ENCODE peak calls at places on chromosome 7, in ten cellular contexts. R is body of pancreas, W is WERI-Rb-1, Q is PC-9, Y is neural crest cell, D is upper lobe of right lung, A is cardiac fibroblast, L is choroid plexus epithelial cell, X is foreskin fibroblast, K is fibroblast of mammary gland. M is an unnamed sample.
A peak's percentile ranks its signal among the peaks of the same experiment; 100 is the strongest.

GRCh38 chr7:92133133-92133736 is 1.0 kb downstream of the CYP51A1 start:
- DNase-seq in L (no peak), R (no peak), Y (no peak), K (no peak), X (no peak), Q (no peak), W (no peak), A (peak; percentile 15), D (no peak), M (no peak)

GRCh38 chr7:230274-230673 is 37.9 kb downstream of the FAM20C start:
- DNase-seq in D (no peak), L (no peak), X (no peak), A (no peak), R (no peak), Q (no peak), W (no peak), K (no peak), Y (no peak), M (no peak)

GRCh38 chr7:37234928-37235327 is 213.7 kb downstream of the ELMO1 start:
- DNase-seq in W (peak; percentile 23), K (no peak), R (no peak), D (no peak), L (peak; percentile 21), A (peak; percentile 24), Q (no peak), Y (no peak), X (no peak), M (peak; percentile 22)

GRCh38 chr7:149220534-149220933 is 18.9 kb upstream of the ZNF212 start:
- DNase-seq in R (no peak), X (peak; percentile 51), A (peak; percentile 56), Y (no peak), L (peak; percentile 46), K (peak; percentile 65), W (no peak), Q (no peak), D (no peak), M (no peak)

GRCh38 chr7:2017483-2017891 is 215.3 kb downstream of the MAD1L1 start:
- DNase-seq in D (no peak), W (no peak), X (no peak), R (no peak), A (no peak), L (no peak), K (no peak), Q (no peak), Y (no peak), M (no peak)

GRCh38 chr7:155804897-155805825 is 7.1 kb downstream of the SHH start:
- DNase-seq in K (peak; percentile 59), R (peak; percentile 48), L (peak; percentile 80), D (peak; percentile 89), A (peak; percentile 76), X (peak; percentile 69), W (peak; percentile 80), Q (no peak), Y (peak; percentile 87), M (peak; percentile 85)

GRCh38 chr7:129496653-129497052 is 5.7 kb upstream of the SMKR1 start:
- DNase-seq in K (no peak), A (no peak), Q (no peak), R (no peak), W (no peak), Y (no peak), X (no peak), L (no peak), D (no peak), M (no peak)

GRCh38 chr7:1085266-1085665 is 2.6 kb upstream of the GPER1 start:
- DNase-seq in X (no peak), W (no peak), A (no peak), Q (no peak), Y (no peak), K (no peak), D (no peak), R (no peak), L (no peak), M (no peak)

GRCh38 chr7:12647364-12648219 is 39.8 kb upstream of the ARL4A start:
- DNase-seq in K (peak; percentile 42), L (peak; percentile 37), Y (no peak), R (peak; percentile 22), Q (peak; percentile 92), D (no peak), A (no peak), X (peak; percentile 43), W (no peak), M (no peak)

GRCh38 chr7:28595779-28596178 is 183.5 kb downstream of the CREB5 start:
- DNase-seq in A (no peak), R (no peak), Q (no peak), K (peak; percentile 2), L (no peak), W (no peak), X (no peak), Y (no peak), D (no peak), M (no peak)

GRCh38 chr7:15042285-15042684 is 139.7 kb upstream of the DGKB start:
- DNase-seq in L (no peak), Y (no peak), Q (no peak), R (no peak), D (no peak), X (no peak), A (no peak), K (no peak), W (no peak), M (no peak)

GRCh38 chr7:50792342-50793114 is 9.8 kb upstream of the GRB10 start:
- DNase-seq in K (peak; percentile 49), R (peak; percentile 33), Q (peak; percentile 61), Y (peak; percentile 32), W (peak; percentile 16), X (peak; percentile 39), D (peak; percentile 68), L (peak; percentile 76), A (peak; percentile 63), M (no peak)

GRCh38 chr7:17706734-17707133 is 233.6 kb downstream of the SNX13 start:
- DNase-seq in W (peak; percentile 62), X (peak; percentile 51), Y (peak; percentile 48), K (peak; percentile 78), A (peak; percentile 84), D (no peak), Q (peak; percentile 61), R (peak; percentile 38), L (peak; percentile 89), M (peak; percentile 37)

GRCh38 chr7:151539055-151539714 is 19.5 kb upstream of the RHEB start:
- DNase-seq in D (no peak), X (no peak), W (peak; percentile 21), L (peak; percentile 56), A (no peak), R (no peak), K (no peak), Q (no peak), Y (peak; percentile 53), M (no peak)

GRCh38 chr7:26603631-26604030 is 260.8 kb downstream of the SKAP2 start:
- DNase-seq in D (no peak), X (no peak), Y (no peak), W (no peak), L (peak; percentile 9), A (no peak), K (peak; percentile 52), Q (peak; percentile 99), R (no peak), M (no peak)

GRCh38 chr7:148527717-148528168 is 62.8 kb upstream of the C7orf33 start:
- DNase-seq in A (peak; percentile 82), X (peak; percentile 18), Q (peak; percentile 76), D (peak; percentile 79), Y (peak; percentile 70), L (peak; percentile 91), K (peak; percentile 93), R (peak; percentile 74), W (peak; percentile 90), M (peak; percentile 69)

GRCh38 chr7:132977234-132977633 is 104.7 kb downstream of the CHCHD3 start:
- DNase-seq in K (no peak), D (no peak), Q (no peak), X (no peak), Y (no peak), W (no peak), R (no peak), A (peak; percentile 7), L (peak; percentile 25), M (no peak)

DNA sequence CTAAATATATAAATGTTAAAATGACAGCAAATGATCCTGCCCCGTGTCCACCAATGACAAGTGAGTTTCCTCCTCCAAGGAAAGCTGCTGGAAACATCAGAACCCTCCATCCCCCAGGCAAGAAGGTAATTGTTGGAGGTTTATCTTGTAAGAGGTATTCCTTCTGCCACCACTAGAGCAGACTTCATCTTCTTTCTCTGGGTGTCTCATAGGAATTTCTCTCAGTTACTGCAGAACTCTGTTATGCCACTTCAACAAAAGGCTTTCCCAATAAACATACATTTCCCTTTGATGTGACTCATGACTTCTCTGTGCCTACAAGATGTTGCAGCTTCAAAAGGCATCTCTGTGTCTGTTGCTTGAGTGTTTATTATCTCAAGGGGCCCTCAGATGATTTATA is 279.1 kb downstream of the BMPER start:
- DNase-seq in K (peak; percentile 38), Y (no peak), R (no peak), L (peak; percentile 51), A (no peak), W (no peak), D (no peak), X (peak; percentile 26), Q (no peak), M (no peak)
- TF ChIP-seq CTCF in K (peak; percentile 12), Y (peak; percentile 25), R (no peak), L (peak; percentile 48), A (peak; percentile 16), W (peak; percentile 9), D (no peak), X (peak; percentile 6), Q (no peak), M (no peak)

GRCh38 chr7:54260868-54261475 is 281.2 kb upstream of the VSTM2A start:
- DNase-seq in R (no peak), L (no peak), W (no peak), K (peak; percentile 97), X (peak; percentile 62), D (no peak), A (no peak), Y (no peak), Q (no peak), M (no peak)
- TF ChIP-seq CTCF in R (no peak), L (no peak), W (no peak), K (no peak), X (no peak), D (no peak), A (no peak), Y (no peak), Q (no peak), M (no peak)

GRCh38 chr7:142739927-142740492 is 9.3 kb upstream of the PRSS1 start:
- DNase-seq in D (no peak), L (peak; percentile 6), R (no peak), X (no peak), A (peak; percentile 2), Y (no peak), W (no peak), Q (no peak), K (no peak), M (no peak)
- TF ChIP-seq CTCF in D (no peak), L (peak; percentile 27), R (peak; percentile 47), X (no peak), A (no peak), Y (no peak), W (no peak), Q (no peak), K (no peak), M (peak; percentile 21)

DNA sequence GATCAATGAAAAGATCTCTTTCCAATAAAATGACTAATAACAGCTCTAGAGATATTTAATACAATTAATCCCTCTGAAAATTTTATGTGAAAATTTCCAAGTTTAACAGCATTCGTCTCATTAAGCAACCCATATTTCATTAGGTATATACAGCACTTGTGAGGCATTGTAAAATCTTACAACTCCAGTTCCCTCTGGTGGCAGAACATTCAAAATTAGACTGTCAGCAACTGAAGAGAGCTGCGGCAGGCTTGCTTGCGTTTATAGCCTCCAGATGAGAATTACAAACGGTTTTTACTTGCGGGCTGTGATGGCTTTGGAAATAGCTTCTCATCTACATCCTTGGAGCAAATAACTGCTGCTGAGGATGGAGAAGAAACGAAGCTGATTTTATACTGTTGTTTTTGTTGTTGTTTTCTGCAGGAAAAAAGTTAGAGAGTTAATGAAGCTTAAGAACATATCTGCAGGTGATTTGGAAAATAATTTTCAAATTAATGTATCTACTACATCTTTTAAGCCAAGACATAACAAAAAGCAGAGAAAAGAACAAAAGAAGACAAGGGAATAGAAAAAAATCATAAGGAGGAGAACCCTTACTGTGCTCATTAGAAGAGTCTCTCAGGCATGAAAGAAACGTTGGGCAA is 171.3 kb downstream of the MAGI2 start:
- DNase-seq in R (no peak), K (peak; percentile 83), W (peak; percentile 23), A (peak; percentile 84), Y (no peak), X (peak; percentile 82), D (no peak), L (peak; percentile 94), Q (no peak), M (no peak)
- TF ChIP-seq CTCF in R (no peak), K (peak; percentile 51), W (peak; percentile 20), A (peak; percentile 47), Y (peak; percentile 60), X (peak; percentile 57), D (peak; percentile 35), L (peak; percentile 71), Q (no peak), M (no peak)

M was measured in GM13976.